ENCODE peak calls at places on chromosomes 13 and 19, in seven cellular contexts. Q, H, E, U, W, Y and M are unnamed samples.

GRCh38 chr13:52179925-52180324 is 20.5 kb upstream of the NEK3 start:
- DNase-seq in Q (no peak), H (no peak), E (no peak), U (no peak), W (no peak), Y (no peak), M (no peak)

GRCh38 chr13:46295531-46296464 is 84.1 kb downstream of the LRRC63 start:
- DNase-seq in Q (no peak), H (no peak), E (peak; percentile 39), U (no peak), W (peak; percentile 97), Y (no peak), M (peak; percentile 69)

GRCh38 chr19:51514866-51515481 is 13.4 kb upstream of the SIGLEC12 start:
- DNase-seq in Q (peak; percentile 82), H (peak; percentile 56), E (peak; percentile 89), U (peak; percentile 47), W (peak; percentile 65), Y (peak; percentile 51), M (peak; percentile 66)

GRCh38 chr19:13727798-13728197 is 36.5 kb upstream of the MRI1 start:
- DNase-seq in Q (no peak), H (no peak), E (no peak), U (no peak), W (peak; percentile 78), Y (no peak), M (no peak)

GRCh38 chr13:93745884-93746283 is 519.3 kb downstream of the GPC6 start:
- DNase-seq in Q (no peak), H (no peak), E (no peak), U (no peak), W (no peak), Y (no peak), M (no peak)

GRCh38 chr19:7783991-7784421 is 21.0 kb downstream of the CLEC4M start:
- DNase-seq in Q (peak; percentile 46), H (no peak), E (peak; percentile 97), U (no peak), W (peak; percentile 67), Y (no peak), M (no peak)

GRCh38 chr19:35266904-35267817 is 1.6 kb upstream of the USF2 start:
- DNase-seq in Q (peak; percentile 63), H (peak; percentile 49), E (peak; percentile 12), U (no peak), W (peak; percentile 68), Y (peak; percentile 68), M (peak; percentile 58)

GRCh38 chr19:35555301-35556005 is 8.0 kb downstream of the ATP4A start:
- DNase-seq in Q (peak; percentile 84), H (peak; percentile 75), E (peak; percentile 25), U (peak; percentile 40), W (peak; percentile 44), Y (peak; percentile 84), M (peak; percentile 51)

GRCh38 chr19:4260605-4261191 is 13.8 kb downstream of the YJU2 start:
- DNase-seq in Q (no peak), H (no peak), E (no peak), U (no peak), W (no peak), Y (no peak), M (no peak)

GRCh38 chr13:45337395-45337794 is 3.6 kb downstream of the TPT1 start:
- DNase-seq in Q (no peak), H (no peak), E (no peak), U (no peak), W (no peak), Y (no peak), M (no peak)

GRCh38 chr13:48858523-48858922 is 117.2 kb upstream of the FNDC3A start:
- DNase-seq in Q (no peak), H (no peak), E (no peak), U (no peak), W (no peak), Y (peak; percentile 28), M (no peak)

GRCh38 chr13:100872761-100873160 is 198.2 kb upstream of the TMTC4 start:
- DNase-seq in Q (no peak), H (no peak), E (no peak), U (no peak), W (no peak), Y (no peak), M (no peak)

GRCh38 chr19:14718522-14719113 is 28.8 kb downstream of the ZNF333 start:
- DNase-seq in Q (no peak), H (no peak), E (no peak), U (no peak), W (peak; percentile 6), Y (no peak), M (no peak)

GRCh38 chr19:2042485-2043268 is 8.4 kb downstream of the MKNK2 start:
- DNase-seq in Q (peak; percentile 54), H (peak; percentile 49), E (no peak), U (no peak), W (no peak), Y (no peak), M (no peak)

GRCh38 chr19:14375055-14375581 is 6.1 kb upstream of the ADGRE5 start:
- DNase-seq in Q (no peak), H (no peak), E (no peak), U (no peak), W (no peak), Y (no peak), M (peak; percentile 65)

GRCh38 chr19:29858000-29858596 is 46.3 kb downstream of the CCNE1 start:
- DNase-seq in Q (peak; percentile 87), H (peak; percentile 74), E (peak; percentile 37), U (no peak), W (peak; percentile 28), Y (peak; percentile 77), M (peak; percentile 55)

GRCh38 chr13:29484796-29485195 is 110.7 kb downstream of the SLC7A1 start:
- DNase-seq in Q (no peak), H (no peak), E (no peak), U (no peak), W (no peak), Y (no peak), M (no peak)

GRCh38 chr19:27966390-27966816 is 1246.5 kb downstream of the UQCRFS1 start:
- DNase-seq in Q (peak; percentile 51), H (peak; percentile 19), E (peak; percentile 36), U (no peak), W (peak; percentile 48), Y (peak; percentile 5), M (peak; percentile 24)

GRCh38 chr13:93004919-93005318 is 221.7 kb upstream of the GPC6 start:
- DNase-seq in Q (peak; percentile 59), H (peak; percentile 18), E (no peak), U (no peak), W (peak; percentile 27), Y (no peak), M (no peak)

GRCh38 chr19:7918615-7919421 is 1.3 kb upstream of the SNAPC2 start:
- DNase-seq in Q (no peak), H (no peak), E (no peak), U (no peak), W (no peak), Y (no peak), M (no peak)

GRCh38 chr19:44111910-44112463 is 1.2 kb upstream of the ZNF225 start:
- DNase-seq in Q (peak; percentile 96), H (peak; percentile 84), E (no peak), U (no peak), W (peak; percentile 90), Y (peak; percentile 24), M (no peak)

GRCh38 chr13:91184244-91184926 is 163.1 kb upstream of the MIR17HG start:
- DNase-seq in Q (no peak), H (no peak), E (peak; percentile 23), U (no peak), W (peak; percentile 2), Y (no peak), M (no peak)

GRCh38 chr13:76223999-76224398 is 587.9 kb downstream of the LMO7 start:
- DNase-seq in Q (no peak), H (no peak), E (no peak), U (no peak), W (no peak), Y (no peak), M (no peak)

GRCh38 chr13:93430346-93430745 is 203.7 kb downstream of the GPC6 start:
- DNase-seq in Q (no peak), H (no peak), E (no peak), U (no peak), W (no peak), Y (no peak), M (no peak)

GRCh38 chr13:27962128-27962841 is 6.8 kb downstream of the CDX2 start:
- DNase-seq in Q (peak; percentile 56), H (peak; percentile 45), E (no peak), U (no peak), W (no peak), Y (peak; percentile 15), M (no peak)

GRCh38 chr19:19538077-19538764 is at the start of gene CILP2:
- DNase-seq in Q (peak; percentile 89), H (peak; percentile 86), E (peak; percentile 28), U (no peak), W (peak; percentile 53), Y (peak; percentile 96), M (peak; percentile 45)

GRCh38 chr13:75963318-75963717 is 327.2 kb downstream of the LMO7 start:
- DNase-seq in Q (peak; percentile 5), H (peak; percentile 8), E (peak; percentile 4), U (no peak), W (no peak), Y (no peak), M (no peak)

GRCh38 chr19:47518854-47519253 is 4.0 kb upstream of the NAPA start:
- DNase-seq in Q (no peak), H (no peak), E (no peak), U (no peak), W (no peak), Y (no peak), M (no peak)
- H3K4me2 ChIP-seq in Q (no peak overlapping the region), H (no peak overlapping the region), E (no peak overlapping the region), U (no peak overlapping the region), W (no peak overlapping the region), Y (no peak overlapping the region), M (peak overlapping the region; percentile 82)

GRCh38 chr13:109390391-109390790 is 396.0 kb downstream of the IRS2 start:
- DNase-seq in Q (no peak), H (no peak), E (no peak), U (no peak), W (no peak), Y (no peak), M (no peak)
- TF ChIP-seq EZH2phosphoT487 in Q (no peak), H (no peak), E (no peak), U (no peak), W (no peak), Y (no peak), M (no peak)

GRCh38 chr19:31039151-31039550 is 310.1 kb downstream of the TSHZ3 start:
- DNase-seq in Q (no peak), H (no peak), E (no peak), U (no peak), W (no peak), Y (no peak), M (no peak)

GRCh38 chr19:31037311-31037710 is 311.9 kb downstream of the TSHZ3 start:
- DNase-seq in Q (no peak), H (no peak), E (no peak), U (no peak), W (no peak), Y (no peak), M (no peak)
- H3K4me2 ChIP-seq in Q (no peak overlapping the region), H (no peak overlapping the region), E (no peak overlapping the region), U (no peak overlapping the region), W (no peak overlapping the region), Y (no peak overlapping the region), M (no peak overlapping the region)

GRCh38 chr13:32734511-32734910 is 148.3 kb downstream of the PDS5B start:
- DNase-seq in Q (no peak), H (no peak), E (peak; percentile 61), U (no peak), W (peak; percentile 82), Y (no peak), M (no peak)
- TF ChIP-seq EZH2phosphoT487 in Q (no peak), H (no peak), E (no peak), U (no peak), W (no peak), Y (no peak), M (no peak)